ENCODE peak calls at places on chromosomes 2 and 18, in five cellular contexts. I is amygdala, B is iris pigment epithelial cell, Q is left ventricle myocardium superior, A is mammary epithelial cell. G is an unnamed sample.

GRCh38 chr2:239267411-239267941 is 133.3 kb downstream of the HDAC4 start:
- DNase-seq in A (peak), B (peak), Q (peak), I (no peak), G (peak)

GRCh38 chr2:13093644-13094043 is 376.9 kb downstream of the TRIB2 start:
- DNase-seq in B (no peak), I (no peak), A (no peak), Q (no peak), G (no peak)

GRCh38 chr2:96267159-96267971 is 1.3 kb downstream of the CIAO1 start:
- DNase-seq in B (peak), I (no peak), A (peak), Q (no peak), G (peak)

GRCh38 chr2:230995821-230996220 is at the start of gene SPATA3:
- DNase-seq in I (no peak), A (no peak), B (no peak), Q (no peak), G (no peak)

GRCh38 chr2:203685789-203686433 is 20.5 kb upstream of the CD28 start:
- DNase-seq in Q (no peak), A (peak), I (no peak), B (no peak), G (no peak)

GRCh38 chr2:240155080-240156025 is 14.9 kb upstream of the OTOS start:
- DNase-seq in I (peak), B (no peak), A (no peak), Q (peak), G (no peak)

GRCh38 chr2:100268986-100269385 is 53.3 kb downstream of the LONRF2 start:
- DNase-seq in A (no peak), I (no peak), B (no peak), Q (no peak), G (no peak)

GRCh38 chr2:150485114-150485870 is 2.2 kb downstream of the RND3 start:
- DNase-seq in B (peak), Q (peak), A (peak), I (peak), G (peak)

GRCh38 chr2:182949052-182949451 is 82.6 kb upstream of the FRZB start:
- DNase-seq in A (no peak), Q (no peak), B (no peak), I (no peak), G (no peak)

GRCh38 chr2:8380573-8380972 is 301.3 kb upstream of the ID2 start:
- DNase-seq in B (no peak), A (no peak), Q (no peak), I (no peak), G (no peak)

GRCh38 chr2:61492476-61492875 is 21.6 kb upstream of the USP34 start:
- DNase-seq in I (no peak), Q (no peak), B (no peak), A (no peak), G (no peak)

GRCh38 chr18:74288041-74288440 is 3.7 kb downstream of the CYB5A start:
- DNase-seq in B (no peak), A (no peak), Q (no peak), I (no peak), G (no peak)

GRCh38 chr2:163175294-163175693 is 336.7 kb upstream of the KCNH7 start:
- DNase-seq in Q (no peak), A (no peak), B (no peak), I (no peak), G (no peak)

GRCh38 chr2:64785245-64785644 is 131.5 kb upstream of the SERTAD2 start:
- DNase-seq in I (no peak), B (no peak), A (no peak), Q (no peak), G (no peak)

GRCh38 chr2:226973821-226974220 is 138.0 kb downstream of the RHBDD1 start:
- DNase-seq in Q (no peak), I (no peak), A (no peak), B (no peak), G (no peak)

GRCh38 chr2:63792523-63792922 is 49.2 kb upstream of the UGP2 start:
- DNase-seq in B (peak), Q (no peak), I (no peak), A (peak), G (peak)

GRCh38 chr2:138707424-138708074 is 72.6 kb downstream of the NXPH2 start:
- DNase-seq in A (peak), B (peak), Q (no peak), I (no peak), G (peak)

GRCh38 chr2:134679740-134680139 is 39.1 kb downstream of the TMEM163 start:
- DNase-seq in B (no peak), A (no peak), Q (no peak), I (no peak), G (no peak)

GRCh38 chr2:192885569-192886160 is 690.9 kb upstream of the TMEFF2 start:
- DNase-seq in Q (no peak), A (peak), I (no peak), B (no peak), G (peak)

GRCh38 chr2:72887032-72887835 is at the start of gene SPR:
- DNase-seq in A (peak), Q (peak), I (no peak), B (peak), G (peak)

GRCh38 chr2:9498210-9498609 is 23.9 kb downstream of the IAH1 start:
- DNase-seq in B (no peak), A (no peak), I (no peak), Q (no peak), G (no peak)

GRCh38 chr2:149725234-149725633 is 137.7 kb upstream of the MMADHC start:
- DNase-seq in A (no peak), I (no peak), B (no peak), Q (no peak), G (no peak)

GRCh38 chr2:8657423-8658062 is 24.3 kb upstream of the ID2 start:
- DNase-seq in B (no peak), Q (no peak), A (no peak), I (no peak), G (no peak)

GRCh38 chr18:27546991-27547390 is 361.9 kb upstream of the CHST9 start:
- DNase-seq in B (no peak), Q (no peak), A (peak), I (no peak), G (no peak)

GRCh38 chr2:219692521-219692920 is 65.1 kb downstream of the SLC4A3 start:
- DNase-seq in B (no peak), I (no peak), Q (no peak), A (no peak), G (no peak)

GRCh38 chr18:29160123-29160522 is 983.2 kb upstream of the CDH2 start:
- DNase-seq in B (no peak), I (no peak), Q (no peak), A (no peak), G (peak)

GRCh38 chr2:17583646-17584045 is 43.1 kb downstream of the VSNL1 start:
- DNase-seq in I (no peak), Q (no peak), B (no peak), A (peak), G (no peak)

GRCh38 chr18:34729264-34729663 is 19.2 kb downstream of the DTNA start:
- DNase-seq in Q (no peak), I (no peak), B (peak), A (peak), G (peak)

GRCh38 chr2:11796190-11797171 is 50.0 kb downstream of the LPIN1 start:
- DNase-seq in Q (no peak), A (no peak), I (no peak), B (no peak), G (no peak)

GRCh38 chr2:231246171-231246842 is 47.9 kb downstream of the ARMC9 start:
- DNase-seq in Q (no peak), A (no peak), B (no peak), I (no peak), G (no peak)

GRCh38 chr18:54479365-54479764 is 111.7 kb upstream of the DYNAP start:
- DNase-seq in I (no peak), A (peak), B (no peak), Q (no peak), G (no peak)

GRCh38 chr2:234275515-234275914 is 221.4 kb downstream of the ARL4C start:
- DNase-seq in I (no peak), A (no peak), B (no peak), Q (no peak), G (no peak)

GRCh38 chr2:45938649-45939511 is 287.4 kb downstream of the PRKCE start:
- DNase-seq in I (no peak), A (peak), Q (peak), B (peak), G (peak)